ENCODE peak calls at places on chromosomes 5 and 9, in eight cellular contexts. Q, O, M, J, C, E, P and Z are unnamed samples.

GRCh38 chr5:147479431-147479830 is 30.4 kb downstream of the DPYSL3 start:
- DNase-seq in J (peak; percentile 37), O (no peak), E (no peak), C (no peak), Q (no peak), P (no peak), M (no peak), Z (no peak)

GRCh38 chr5:151126199-151126645 is 31.4 kb downstream of the ANXA6 start:
- DNase-seq in E (peak; percentile 82), M (peak; percentile 74), O (peak; percentile 64), C (peak; percentile 84), Q (peak; percentile 74), P (no peak), J (peak; percentile 72), Z (peak; percentile 69)

GRCh38 chr9:72443855-72444254 is 77.6 kb upstream of the TMC1 start:
- DNase-seq in Q (no peak), E (no peak), P (no peak), M (peak; percentile 38), J (no peak), O (peak; percentile 57), C (no peak), Z (no peak)

GRCh38 chr9:135644631-135645218 is 5.4 kb upstream of the GLT6D1 start:
- DNase-seq in M (no peak), J (no peak), E (no peak), O (no peak), C (no peak), P (no peak), Q (no peak), Z (no peak)

GRCh38 chr5:133370281-133370890 is 242.0 kb downstream of the FSTL4 start:
- DNase-seq in Q (no peak), J (peak; percentile 40), C (no peak), E (no peak), O (peak; percentile 57), P (no peak), M (no peak), Z (no peak)

GRCh38 chr5:109413463-109413862 is 3.7 kb upstream of the PJA2 start:
- DNase-seq in E (peak; percentile 41), Q (no peak), J (peak; percentile 20), O (no peak), P (no peak), C (peak; percentile 49), M (no peak), Z (peak; percentile 9)

GRCh38 chr5:53331463-53331862 is 149.0 kb upstream of the FST start:
- DNase-seq in E (no peak), Q (no peak), O (peak; percentile 74), P (no peak), M (no peak), C (no peak), J (peak; percentile 84), Z (no peak)

GRCh38 chr5:172800088-172800551 is 29.1 kb upstream of the DUSP1 start:
- DNase-seq in J (peak; percentile 100), P (peak; percentile 24), O (peak; percentile 64), M (no peak), Q (no peak), E (peak; percentile 58), C (no peak), Z (peak; percentile 27)

GRCh38 chr5:67010684-67011409 is 185.8 kb downstream of the CD180 start:
- DNase-seq in C (peak; percentile 50), M (no peak), E (no peak), P (no peak), Q (no peak), J (peak; percentile 89), O (peak; percentile 94), Z (peak; percentile 33)

GRCh38 chr5:43917925-43918324 is 314.9 kb downstream of the NNT start:
- DNase-seq in J (no peak), C (no peak), P (no peak), M (no peak), O (no peak), Q (no peak), E (no peak), Z (no peak)

GRCh38 chr9:79221084-79221483 is 350.7 kb upstream of the TLE4 start:
- DNase-seq in E (no peak), Q (no peak), P (no peak), C (no peak), O (peak; percentile 76), M (peak; percentile 7), J (peak; percentile 99), Z (no peak)
- H3K27ac ChIP-seq in E (no peak overlapping the region), Q (no peak overlapping the region), P (no peak overlapping the region), C (no peak overlapping the region), O (no peak overlapping the region), M (peak overlapping the region; percentile 58), J (peak overlapping the region; percentile 95), Z (no peak overlapping the region)

GRCh38 chr5:86640998-86641397 is 23.3 kb downstream of the COX7C start:
- DNase-seq in M (no peak), P (no peak), J (no peak), E (no peak), C (no peak), O (no peak), Q (no peak), Z (no peak)
- H3K4me1 ChIP-seq in M (no peaks in the 10 kb centered on the region), P (no peaks in the 10 kb centered on the region), J (no peaks in the 10 kb centered on the region), E (no peaks in the 10 kb centered on the region), C (no peaks in the 10 kb centered on the region), O (no peaks in the 10 kb centered on the region), Q (no peaks in the 10 kb centered on the region), Z (no peaks in the 10 kb centered on the region)

GRCh38 chr9:109913461-109913810 is 133.4 kb downstream of the PALM2AKAP2 start:
- DNase-seq in M (no peak), J (peak; percentile 40), E (no peak), O (no peak), P (no peak), Q (no peak), C (no peak), Z (no peak)
- H3K4me3 ChIP-seq in M (no peak overlapping the region), J (no peak overlapping the region), E (no peak overlapping the region), O (no peak overlapping the region), P (no peak overlapping the region), Q (peak overlapping the region; percentile 3), C (no peak overlapping the region), Z (no peak overlapping the region)

DNA sequence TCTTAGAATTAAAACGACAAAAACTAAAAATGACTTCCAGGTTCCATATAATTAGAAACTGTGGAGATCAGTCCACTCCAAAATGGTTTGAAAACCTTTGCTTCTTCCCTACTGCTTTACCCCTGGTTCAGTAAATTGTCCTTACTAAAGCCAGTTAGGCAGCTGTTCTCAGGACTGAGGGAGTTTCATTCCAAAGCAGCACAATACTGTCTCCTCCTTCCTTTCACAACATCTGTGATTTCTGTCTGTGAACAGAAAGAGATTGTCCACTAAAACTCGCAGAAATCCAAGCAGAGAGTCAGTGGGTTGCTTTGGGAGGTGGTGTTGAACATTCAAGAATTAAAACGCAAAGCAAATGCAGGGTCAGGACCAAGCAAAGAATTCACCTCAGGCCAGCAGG is 740.8 kb upstream of the ZNF608 start:
- DNase-seq in P (no peak), J (peak; percentile 5), E (no peak), M (no peak), O (no peak), Q (no peak), C (no peak), Z (no peak)
- H3K27ac ChIP-seq in P (no peak overlapping the region), J (no peak overlapping the region), E (no peak overlapping the region), M (peak overlapping the region; percentile 24), O (no peak overlapping the region), Q (no peak overlapping the region), C (no peak overlapping the region), Z (no peak overlapping the region)